ENCODE peak calls at places on chromosome 10, in nine cellular contexts. L is retina; H is brain microvascular endothelial cell; M is nucleus accumbens; U is NCI-H1694; F is left ventricle myocardium inferior; X is activated CD8-positive, alpha-beta memory T cell treated with anti-CD3 and anti-CD28 coated beads for 4 hours; B is RWPE1; T is endothelial cell. J is an unnamed sample.

GRCh38 chr10:1978593-1978992 is 241.3 kb upstream of the ADARB2 start:
- DNase-seq in L (no peak), F (no peak), T (no peak), U (peak), X (no peak), B (peak), M (no peak), H (no peak), J (no peak)

GRCh38 chr10:22245567-22245966 is 27.8 kb upstream of the EBLN1 start:
- DNase-seq in T (no peak), L (no peak), X (no peak), U (no peak), B (peak), M (no peak), F (no peak), H (no peak), J (no peak)

GRCh38 chr10:11167233-11167979 is 149.7 kb downstream of the CELF2 start:
- DNase-seq in H (no peak), M (no peak), U (no peak), B (no peak), T (no peak), X (no peak), L (no peak), F (no peak), J (no peak)

GRCh38 chr10:44975487-44976331 is 2.9 kb downstream of the DEPP1 start:
- DNase-seq in T (no peak), F (no peak), M (no peak), H (peak), U (no peak), X (no peak), B (no peak), L (peak), J (peak)

GRCh38 chr10:119111968-119112515 is 8.1 kb downstream of the DENND10 start:
- DNase-seq in U (no peak), X (no peak), H (peak), T (no peak), F (no peak), M (no peak), B (no peak), L (no peak), J (no peak)

GRCh38 chr10:45040921-45041320 is 40.2 kb downstream of the ZNF22 start:
- DNase-seq in M (no peak), T (no peak), X (no peak), L (no peak), H (peak), F (no peak), B (no peak), U (no peak), J (no peak)

GRCh38 chr10:109987413-109987812 is 20.4 kb upstream of the ADD3 start:
- DNase-seq in U (no peak), M (no peak), B (peak), X (no peak), H (peak), T (no peak), L (no peak), F (no peak), J (no peak)

GRCh38 chr10:5147255-5147980 is 37.5 kb downstream of the AKR1C8 start:
- DNase-seq in L (no peak), X (no peak), B (no peak), F (no peak), H (no peak), T (no peak), M (no peak), U (no peak), J (peak)

GRCh38 chr10:120978589-120979252 is 127.6 kb downstream of the WDR11 start:
- DNase-seq in F (no peak), M (no peak), H (no peak), L (no peak), B (peak), U (no peak), X (no peak), T (no peak), J (peak)

GRCh38 chr10:73399054-73399453 is 14.8 kb downstream of the ANXA7 start:
- DNase-seq in H (no peak), X (no peak), F (no peak), U (no peak), L (no peak), M (no peak), T (no peak), B (no peak), J (no peak)

GRCh38 chr10:22505923-22506685 is 160.8 kb downstream of the SPAG6 start:
- DNase-seq in H (no peak), X (peak), F (no peak), B (no peak), T (no peak), L (no peak), U (no peak), M (no peak), J (no peak)

GRCh38 chr10:106559442-106559841 is 605.1 kb downstream of the SORCS1 start:
- DNase-seq in H (peak), M (no peak), U (no peak), B (no peak), F (no peak), T (no peak), X (no peak), L (no peak), J (no peak)

GRCh38 chr10:623477-624311 is 65.8 kb downstream of the DIP2C start:
- DNase-seq in L (no peak), U (no peak), M (no peak), F (no peak), B (no peak), T (no peak), X (no peak), H (no peak), J (no peak)

GRCh38 chr10:69239106-69239505 is 19.0 kb downstream of the HKDC1 start:
- DNase-seq in F (no peak), T (no peak), H (no peak), U (no peak), X (no peak), B (no peak), L (no peak), M (no peak), J (no peak)

GRCh38 chr10:7408494-7409044 is 2.3 kb downstream of the SFMBT2 start:
- DNase-seq in M (no peak), F (peak), B (peak), U (no peak), X (no peak), H (no peak), L (no peak), T (peak), J (no peak)

GRCh38 chr10:70647086-70647485 is 25.2 kb upstream of the ADAMTS14 start:
- DNase-seq in B (no peak), F (no peak), X (no peak), H (no peak), L (no peak), U (no peak), T (no peak), M (no peak), J (no peak)

GRCh38 chr10:131198401-131198800 is 113.1 kb downstream of the TCERG1L start:
- DNase-seq in X (no peak), L (no peak), B (no peak), T (no peak), H (no peak), U (no peak), F (no peak), M (no peak), J (no peak)

GRCh38 chr10:120336910-120337540 is 120.0 kb upstream of the PLPP4 start:
- DNase-seq in F (no peak), U (peak), H (peak), L (peak), B (peak), T (peak), X (peak), M (no peak), J (peak)

GRCh38 chr10:59905066-59905734 is 1.2 kb downstream of the CCDC6 start:
- DNase-seq in H (peak), L (peak), T (peak), B (no peak), M (no peak), F (no peak), U (no peak), X (no peak), J (peak)

GRCh38 chr10:13046861-13047528 is 45.5 kb upstream of the CCDC3 start:
- DNase-seq in T (no peak), B (no peak), L (no peak), X (no peak), H (no peak), U (no peak), F (no peak), M (no peak), J (no peak)

GRCh38 chr10:78605800-78606350 is 462.9 kb upstream of the ZMIZ1 start:
- DNase-seq in B (peak), H (no peak), L (no peak), U (no peak), T (no peak), F (no peak), X (no peak), M (no peak), J (no peak)

GRCh38 chr10:23331567-23332290 is 12.9 kb downstream of the C10orf67 start:
- DNase-seq in F (no peak), B (peak), H (no peak), T (no peak), M (no peak), X (no peak), U (no peak), L (no peak), J (no peak)

GRCh38 chr10:9140373-9140772 is 1085.9 kb downstream of the GATA3 start:
- DNase-seq in B (no peak), F (no peak), L (peak), X (no peak), H (no peak), U (no peak), T (no peak), M (no peak), J (no peak)

GRCh38 chr10:119268871-119269506 is 61.6 kb downstream of the GRK5 start:
- DNase-seq in U (no peak), M (no peak), L (no peak), T (peak), H (no peak), B (no peak), X (peak), F (no peak), J (no peak)

GRCh38 chr10:96846926-96847325 is 14.8 kb downstream of the LCOR start:
- DNase-seq in X (no peak), T (no peak), B (no peak), F (no peak), L (no peak), M (no peak), H (no peak), U (no peak), J (no peak)

GRCh38 chr10:49650724-49651034 is 28.8 kb upstream of the C10orf53 start:
- DNase-seq in U (no peak), B (no peak), X (no peak), M (no peak), L (no peak), F (no peak), H (no peak), T (no peak), J (peak)

GRCh38 chr10:86393401-86393800 is 26.8 kb upstream of the GRID1 start:
- DNase-seq in U (no peak), L (no peak), T (no peak), B (no peak), X (no peak), M (no peak), F (no peak), H (no peak), J (no peak)

GRCh38 chr10:114232777-114233176 is 6.3 kb upstream of the VWA2 start:
- DNase-seq in U (no peak), H (no peak), B (no peak), X (no peak), L (no peak), F (no peak), T (no peak), M (no peak), J (no peak)

GRCh38 chr10:3757638-3758490 is 27.1 kb downstream of the KLF6 start:
- DNase-seq in U (no peak), L (no peak), H (no peak), T (no peak), B (peak), M (no peak), X (peak), F (no peak), J (no peak)

GRCh38 chr10:4770766-4771553 is 55.0 kb upstream of the AKR1E2 start:
- DNase-seq in M (no peak), B (peak), T (no peak), L (no peak), X (no peak), F (no peak), U (no peak), H (peak), J (no peak)

GRCh38 chr10:91643700-91644099 is 10.8 kb upstream of the PPP1R3C start:
- DNase-seq in U (no peak), F (no peak), B (no peak), T (no peak), L (no peak), M (no peak), X (no peak), H (no peak), J (peak)

GRCh38 chr10:23558361-23558799 is 119.5 kb downstream of the OTUD1 start:
- DNase-seq in X (no peak), H (no peak), M (no peak), U (no peak), T (no peak), F (no peak), L (no peak), B (peak), J (no peak)

GRCh38 chr10:129941199-129942018 is 22.7 kb downstream of the EBF3 start:
- DNase-seq in F (peak), B (no peak), H (no peak), U (no peak), T (no peak), M (no peak), X (no peak), L (no peak), J (no peak)

GRCh38 chr10:17247210-17247609 is 19.2 kb downstream of the VIM start:
- DNase-seq in L (no peak), T (no peak), U (no peak), M (no peak), X (no peak), B (no peak), F (no peak), H (no peak), J (no peak)

GRCh38 chr10:14878266-14879054 is at the start of gene SUV39H2:
- DNase-seq in L (peak), F (peak), X (peak), H (peak), B (peak), T (peak), M (peak), U (peak), J (peak)

GRCh38 chr10:79904671-79905321 is 44.1 kb downstream of the SFTPD start:
- DNase-seq in H (peak), T (peak), B (peak), L (peak), X (no peak), U (peak), M (no peak), F (peak), J (no peak)

GRCh38 chr10:68506406-68506805 is 20.9 kb downstream of the SLC25A16 start:
- DNase-seq in L (no peak), X (no peak), T (no peak), B (no peak), U (no peak), H (no peak), F (no peak), M (no peak), J (no peak)

GRCh38 chr10:11560076-11560709 is 51.3 kb downstream of the USP6NL start:
- DNase-seq in X (no peak), F (no peak), T (no peak), M (no peak), B (no peak), U (no peak), H (no peak), L (no peak), J (peak)